ENCODE peak calls at places on chromosome 17, in six cellular contexts. One of them, this sample, is unnamed.

GRCh38 chr17:373616-374225 is 21.1 kb upstream of the RPH3AL start:
- DNase-seq in RCC 7860: peak; percentile 4
- DNase-seq in GM04504: no peak
- DNase-seq in B cell: no peak
- DNase-seq in natural killer cell treated with Interleukin-12 subunit alpha and Interleukin-12 subunit beta and Interleukin-15 and Interleukin-18, amount 100 ng/mL, for 72 hours: no peak
- DNase-seq in RPMI7951: no peak
- DNase-seq in this sample: no peak

GRCh38 chr17:31687505-31688126 is 171.4 kb downstream of the COPRS start:
- DNase-seq in RCC 7860: no peak
- DNase-seq in GM04504: no peak
- DNase-seq in B cell: no peak
- DNase-seq in natural killer cell treated with Interleukin-12 subunit alpha and Interleukin-12 subunit beta and Interleukin-15 and Interleukin-18, amount 100 ng/mL, for 72 hours: no peak
- DNase-seq in RPMI7951: no peak
- DNase-seq in this sample: no peak

GRCh38 chr17:2171725-2172446 is 117.0 kb downstream of the HIC1 start:
- DNase-seq in RCC 7860: peak; percentile 60
- DNase-seq in GM04504: peak; percentile 95
- DNase-seq in B cell: no peak
- DNase-seq in natural killer cell treated with Interleukin-12 subunit alpha and Interleukin-12 subunit beta and Interleukin-15 and Interleukin-18, amount 100 ng/mL, for 72 hours: no peak
- DNase-seq in RPMI7951: peak; percentile 93
- DNase-seq in this sample: peak; percentile 61

GRCh38 chr17:77354721-77355455 is 214.1 kb downstream of the SEC14L1 start:
- DNase-seq in RCC 7860: peak; percentile 76
- DNase-seq in GM04504: peak; percentile 99
- DNase-seq in B cell: no peak
- DNase-seq in natural killer cell treated with Interleukin-12 subunit alpha and Interleukin-12 subunit beta and Interleukin-15 and Interleukin-18, amount 100 ng/mL, for 72 hours: peak; percentile 44
- DNase-seq in RPMI7951: peak; percentile 73
- DNase-seq in this sample: no peak

GRCh38 chr17:30921544-30922196 is at the start of gene ADAP2:
- DNase-seq in RCC 7860: peak; percentile 17
- DNase-seq in GM04504: no peak
- DNase-seq in B cell: peak; percentile 63
- DNase-seq in natural killer cell treated with Interleukin-12 subunit alpha and Interleukin-12 subunit beta and Interleukin-15 and Interleukin-18, amount 100 ng/mL, for 72 hours: no peak
- DNase-seq in RPMI7951: no peak
- DNase-seq in this sample: peak; percentile 73

GRCh38 chr17:80346498-80347275 is 68.3 kb upstream of the ENDOV start:
- DNase-seq in RCC 7860: no peak
- DNase-seq in GM04504: no peak
- DNase-seq in B cell: no peak
- DNase-seq in natural killer cell treated with Interleukin-12 subunit alpha and Interleukin-12 subunit beta and Interleukin-15 and Interleukin-18, amount 100 ng/mL, for 72 hours: no peak
- DNase-seq in RPMI7951: no peak
- DNase-seq in this sample: no peak

GRCh38 chr17:63772801-63773271 is 561 bp downstream of the CCDC47 start:
- DNase-seq in RCC 7860: no peak
- DNase-seq in GM04504: no peak
- DNase-seq in B cell: no peak
- DNase-seq in natural killer cell treated with Interleukin-12 subunit alpha and Interleukin-12 subunit beta and Interleukin-15 and Interleukin-18, amount 100 ng/mL, for 72 hours: no peak
- DNase-seq in RPMI7951: peak; percentile 22
- DNase-seq in this sample: peak; percentile 56

GRCh38 chr17:63433746-63434591 is 12.1 kb downstream of the CYB561 start:
- DNase-seq in RCC 7860: peak; percentile 78
- DNase-seq in GM04504: peak; percentile 98
- DNase-seq in B cell: no peak
- DNase-seq in natural killer cell treated with Interleukin-12 subunit alpha and Interleukin-12 subunit beta and Interleukin-15 and Interleukin-18, amount 100 ng/mL, for 72 hours: no peak
- DNase-seq in RPMI7951: peak; percentile 86
- DNase-seq in this sample: peak; percentile 23

GRCh38 chr17:79984045-79984840 is 51.4 kb downstream of the TBC1D16 start:
- DNase-seq in RCC 7860: no peak
- DNase-seq in GM04504: no peak
- DNase-seq in B cell: no peak
- DNase-seq in natural killer cell treated with Interleukin-12 subunit alpha and Interleukin-12 subunit beta and Interleukin-15 and Interleukin-18, amount 100 ng/mL, for 72 hours: no peak
- DNase-seq in RPMI7951: no peak
- DNase-seq in this sample: no peak

GRCh38 chr17:40694584-40694983 is 9.0 kb downstream of the KRT24 start:
- DNase-seq in RCC 7860: no peak
- DNase-seq in GM04504: no peak
- DNase-seq in B cell: no peak
- DNase-seq in natural killer cell treated with Interleukin-12 subunit alpha and Interleukin-12 subunit beta and Interleukin-15 and Interleukin-18, amount 100 ng/mL, for 72 hours: no peak
- DNase-seq in RPMI7951: no peak
- DNase-seq in this sample: no peak

GRCh38 chr17:82734987-82735866 is at the start of gene FN3K:
- DNase-seq in RCC 7860: no peak
- DNase-seq in GM04504: no peak
- DNase-seq in B cell: peak; percentile 47
- DNase-seq in natural killer cell treated with Interleukin-12 subunit alpha and Interleukin-12 subunit beta and Interleukin-15 and Interleukin-18, amount 100 ng/mL, for 72 hours: no peak
- DNase-seq in RPMI7951: peak; percentile 33
- DNase-seq in this sample: peak; percentile 52

GRCh38 chr17:50055055-50055425 is 870 bp upstream of the ITGA3 start:
- DNase-seq in RCC 7860: peak; percentile 73
- DNase-seq in GM04504: no peak
- DNase-seq in B cell: peak; percentile 44
- DNase-seq in natural killer cell treated with Interleukin-12 subunit alpha and Interleukin-12 subunit beta and Interleukin-15 and Interleukin-18, amount 100 ng/mL, for 72 hours: no peak
- DNase-seq in RPMI7951: no peak
- DNase-seq in this sample: peak; percentile 89

GRCh38 chr17:38457577-38458371 is 29.5 kb downstream of the ARHGAP23 start:
- DNase-seq in RCC 7860: no peak
- DNase-seq in GM04504: no peak
- DNase-seq in B cell: no peak
- DNase-seq in natural killer cell treated with Interleukin-12 subunit alpha and Interleukin-12 subunit beta and Interleukin-15 and Interleukin-18, amount 100 ng/mL, for 72 hours: no peak
- DNase-seq in RPMI7951: no peak
- DNase-seq in this sample: no peak

GRCh38 chr17:8300629-8301242 is 5.5 kb upstream of the SLC25A35 start:
- DNase-seq in RCC 7860: peak; percentile 51
- DNase-seq in GM04504: no peak
- DNase-seq in B cell: peak; percentile 81
- DNase-seq in natural killer cell treated with Interleukin-12 subunit alpha and Interleukin-12 subunit beta and Interleukin-15 and Interleukin-18, amount 100 ng/mL, for 72 hours: no peak
- DNase-seq in RPMI7951: peak; percentile 59
- DNase-seq in this sample: peak; percentile 70

GRCh38 chr17:9370464-9370863 is 205.2 kb downstream of the STX8 start:
- DNase-seq in RCC 7860: peak; percentile 24
- DNase-seq in GM04504: no peak
- DNase-seq in B cell: no peak
- DNase-seq in natural killer cell treated with Interleukin-12 subunit alpha and Interleukin-12 subunit beta and Interleukin-15 and Interleukin-18, amount 100 ng/mL, for 72 hours: no peak
- DNase-seq in RPMI7951: no peak
- DNase-seq in this sample: no peak

GRCh38 chr17:29827179-29827578 is 102.8 kb downstream of the SSH2 start:
- DNase-seq in RCC 7860: no peak
- DNase-seq in GM04504: no peak
- DNase-seq in B cell: no peak
- DNase-seq in natural killer cell treated with Interleukin-12 subunit alpha and Interleukin-12 subunit beta and Interleukin-15 and Interleukin-18, amount 100 ng/mL, for 72 hours: no peak
- DNase-seq in RPMI7951: no peak
- DNase-seq in this sample: no peak

GRCh38 chr17:47172698-47173565 is 16.2 kb downstream of the CDC27 start:
- DNase-seq in RCC 7860: no peak
- DNase-seq in GM04504: no peak
- DNase-seq in B cell: no peak
- DNase-seq in natural killer cell treated with Interleukin-12 subunit alpha and Interleukin-12 subunit beta and Interleukin-15 and Interleukin-18, amount 100 ng/mL, for 72 hours: no peak
- DNase-seq in RPMI7951: no peak
- DNase-seq in this sample: no peak

GRCh38 chr17:22441776-22442175 is 749.5 kb downstream of the KCNJ18 start:
- DNase-seq in RCC 7860: no peak
- DNase-seq in GM04504: no peak
- DNase-seq in B cell: no peak
- DNase-seq in natural killer cell treated with Interleukin-12 subunit alpha and Interleukin-12 subunit beta and Interleukin-15 and Interleukin-18, amount 100 ng/mL, for 72 hours: no peak
- DNase-seq in RPMI7951: no peak
- DNase-seq in this sample: no peak

GRCh38 chr17:43560461-43561427 is 14.6 kb upstream of the ETV4 start:
- DNase-seq in RCC 7860: no peak
- DNase-seq in GM04504: no peak
- DNase-seq in B cell: no peak
- DNase-seq in natural killer cell treated with Interleukin-12 subunit alpha and Interleukin-12 subunit beta and Interleukin-15 and Interleukin-18, amount 100 ng/mL, for 72 hours: no peak
- DNase-seq in RPMI7951: no peak
- DNase-seq in this sample: no peak

GRCh38 chr17:76027159-76027839 is at the start of gene EVPL:
- DNase-seq in RCC 7860: peak; percentile 63
- DNase-seq in GM04504: no peak
- DNase-seq in B cell: no peak
- DNase-seq in natural killer cell treated with Interleukin-12 subunit alpha and Interleukin-12 subunit beta and Interleukin-15 and Interleukin-18, amount 100 ng/mL, for 72 hours: no peak
- DNase-seq in RPMI7951: no peak
- DNase-seq in this sample: peak; percentile 83

GRCh38 chr17:57553525-57553924 is 191.6 kb downstream of the CCDC182 start:
- DNase-seq in RCC 7860: no peak
- DNase-seq in GM04504: no peak
- DNase-seq in B cell: no peak
- DNase-seq in natural killer cell treated with Interleukin-12 subunit alpha and Interleukin-12 subunit beta and Interleukin-15 and Interleukin-18, amount 100 ng/mL, for 72 hours: no peak
- DNase-seq in RPMI7951: no peak
- DNase-seq in this sample: no peak

GRCh38 chr17:269616-270514 is 82.7 kb downstream of the RPH3AL start:
- DNase-seq in RCC 7860: no peak
- DNase-seq in GM04504: no peak
- DNase-seq in B cell: no peak
- DNase-seq in natural killer cell treated with Interleukin-12 subunit alpha and Interleukin-12 subunit beta and Interleukin-15 and Interleukin-18, amount 100 ng/mL, for 72 hours: no peak
- DNase-seq in RPMI7951: no peak
- DNase-seq in this sample: no peak

GRCh38 chr17:42706732-42707131 is 24.4 kb downstream of the CNTNAP1 start:
- DNase-seq in RCC 7860: no peak
- DNase-seq in GM04504: no peak
- DNase-seq in B cell: no peak
- DNase-seq in natural killer cell treated with Interleukin-12 subunit alpha and Interleukin-12 subunit beta and Interleukin-15 and Interleukin-18, amount 100 ng/mL, for 72 hours: no peak
- DNase-seq in RPMI7951: no peak
- DNase-seq in this sample: no peak

GRCh38 chr17:43790311-43790940 is 10.2 kb downstream of the CFAP97D1 start:
- DNase-seq in RCC 7860: no peak
- DNase-seq in GM04504: no peak
- DNase-seq in B cell: no peak
- DNase-seq in natural killer cell treated with Interleukin-12 subunit alpha and Interleukin-12 subunit beta and Interleukin-15 and Interleukin-18, amount 100 ng/mL, for 72 hours: no peak
- DNase-seq in RPMI7951: no peak
- DNase-seq in this sample: peak; percentile 18

GRCh38 chr17:76700627-76701470 is 9.9 kb downstream of the MXRA7 start:
- DNase-seq in RCC 7860: no peak
- DNase-seq in GM04504: peak; percentile 71
- DNase-seq in B cell: no peak
- DNase-seq in natural killer cell treated with Interleukin-12 subunit alpha and Interleukin-12 subunit beta and Interleukin-15 and Interleukin-18, amount 100 ng/mL, for 72 hours: peak; percentile 44
- DNase-seq in RPMI7951: no peak
- DNase-seq in this sample: peak; percentile 82

GRCh38 chr17:43549496-43549895 is 3.4 kb upstream of the ETV4 start:
- DNase-seq in RCC 7860: no peak
- DNase-seq in GM04504: no peak
- DNase-seq in B cell: no peak
- DNase-seq in natural killer cell treated with Interleukin-12 subunit alpha and Interleukin-12 subunit beta and Interleukin-15 and Interleukin-18, amount 100 ng/mL, for 72 hours: no peak
- DNase-seq in RPMI7951: no peak
- DNase-seq in this sample: no peak

GRCh38 chr17:6381526-6382135 is 53.3 kb downstream of the AIPL1 start:
- DNase-seq in RCC 7860: no peak
- DNase-seq in GM04504: no peak
- DNase-seq in B cell: no peak
- DNase-seq in natural killer cell treated with Interleukin-12 subunit alpha and Interleukin-12 subunit beta and Interleukin-15 and Interleukin-18, amount 100 ng/mL, for 72 hours: no peak
- DNase-seq in RPMI7951: peak; percentile 81
- DNase-seq in this sample: no peak

GRCh38 chr17:76191891-76192290 is 48.4 kb downstream of the RNF157 start:
- DNase-seq in RCC 7860: no peak
- DNase-seq in GM04504: no peak
- DNase-seq in B cell: peak; percentile 25
- DNase-seq in natural killer cell treated with Interleukin-12 subunit alpha and Interleukin-12 subunit beta and Interleukin-15 and Interleukin-18, amount 100 ng/mL, for 72 hours: peak; percentile 74
- DNase-seq in RPMI7951: no peak
- DNase-seq in this sample: no peak

GRCh38 chr17:38706625-38707298 is 1.7 kb downstream of the MLLT6 start:
- DNase-seq in RCC 7860: no peak
- DNase-seq in GM04504: no peak
- DNase-seq in B cell: peak; percentile 30
- DNase-seq in natural killer cell treated with Interleukin-12 subunit alpha and Interleukin-12 subunit beta and Interleukin-15 and Interleukin-18, amount 100 ng/mL, for 72 hours: no peak
- DNase-seq in RPMI7951: no peak
- DNase-seq in this sample: no peak

GRCh38 chr17:49925916-49926315 is 43.1 kb upstream of the DLX4 start:
- DNase-seq in RCC 7860: no peak
- DNase-seq in GM04504: no peak
- DNase-seq in B cell: no peak
- DNase-seq in natural killer cell treated with Interleukin-12 subunit alpha and Interleukin-12 subunit beta and Interleukin-15 and Interleukin-18, amount 100 ng/mL, for 72 hours: no peak
- DNase-seq in RPMI7951: peak; percentile 25
- DNase-seq in this sample: no peak

GRCh38 chr17:56499799-56500388 is 93.6 kb upstream of the NOG start:
- DNase-seq in RCC 7860: peak; percentile 7
- DNase-seq in GM04504: no peak
- DNase-seq in B cell: no peak
- DNase-seq in natural killer cell treated with Interleukin-12 subunit alpha and Interleukin-12 subunit beta and Interleukin-15 and Interleukin-18, amount 100 ng/mL, for 72 hours: no peak
- DNase-seq in RPMI7951: peak; percentile 15
- DNase-seq in this sample: peak; percentile 58

GRCh38 chr17:8140058-8140412 is 12.2 kb downstream of the PER1 start:
- DNase-seq in RCC 7860: no peak
- DNase-seq in GM04504: no peak
- DNase-seq in B cell: peak; percentile 41
- DNase-seq in natural killer cell treated with Interleukin-12 subunit alpha and Interleukin-12 subunit beta and Interleukin-15 and Interleukin-18, amount 100 ng/mL, for 72 hours: no peak
- DNase-seq in RPMI7951: no peak
- DNase-seq in this sample: no peak

GRCh38 chr17:67290244-67290993 is 45.4 kb upstream of the HELZ start:
- DNase-seq in RCC 7860: no peak
- DNase-seq in GM04504: no peak
- DNase-seq in B cell: no peak
- DNase-seq in natural killer cell treated with Interleukin-12 subunit alpha and Interleukin-12 subunit beta and Interleukin-15 and Interleukin-18, amount 100 ng/mL, for 72 hours: no peak
- DNase-seq in RPMI7951: no peak
- DNase-seq in this sample: no peak

GRCh38 chr17:50212121-50212843 is 10.9 kb upstream of the COL1A1 start:
- DNase-seq in RCC 7860: no peak
- DNase-seq in GM04504: peak; percentile 92
- DNase-seq in B cell: no peak
- DNase-seq in natural killer cell treated with Interleukin-12 subunit alpha and Interleukin-12 subunit beta and Interleukin-15 and Interleukin-18, amount 100 ng/mL, for 72 hours: no peak
- DNase-seq in RPMI7951: peak; percentile 93
- DNase-seq in this sample: no peak

GRCh38 chr17:17559164-17559563 is 32.3 kb downstream of the PEMT start:
- DNase-seq in RCC 7860: no peak
- DNase-seq in GM04504: no peak
- DNase-seq in B cell: no peak
- DNase-seq in natural killer cell treated with Interleukin-12 subunit alpha and Interleukin-12 subunit beta and Interleukin-15 and Interleukin-18, amount 100 ng/mL, for 72 hours: no peak
- DNase-seq in RPMI7951: no peak
- DNase-seq in this sample: no peak